ENCODE peak calls at places on chromosomes 5 and 9, in five cellular contexts. Y is hypothalamus, C is HEK293T, O is GDM1, D is NCI-H345. Z is an unnamed sample.

GRCh38 chr9:87573841-87574342 is 76.2 kb downstream of the DAPK1 start:
- DNase-seq in Y (no peak), O (no peak), D (no peak), C (no peak), Z (no peak)

GRCh38 chr5:121746763-121747162 is 104.9 kb upstream of the FTMT start:
- DNase-seq in Y (no peak), C (no peak), D (no peak), O (no peak), Z (no peak)

GRCh38 chr5:79573983-79574890 is 38.0 kb upstream of the TENT2 start:
- DNase-seq in Y (no peak), D (no peak), O (no peak), C (no peak), Z (no peak)

GRCh38 chr5:168885324-168886120 is 306.4 kb upstream of the PANK3 start:
- DNase-seq in Y (peak; percentile 10), D (no peak), C (no peak), O (no peak), Z (no peak)

GRCh38 chr5:153490124-153491085 is at the start of gene GRIA1:
- DNase-seq in C (no peak), O (no peak), D (no peak), Y (no peak), Z (no peak)

GRCh38 chr9:14400658-14400995 is 86.7 kb upstream of the NFIB start:
- DNase-seq in Y (peak; percentile 69), D (peak; percentile 72), O (no peak), C (peak; percentile 17), Z (peak; percentile 60)

GRCh38 chr9:124786881-124787573 is 10.1 kb downstream of the OLFML2A start:
- DNase-seq in Y (no peak), C (no peak), D (no peak), O (no peak), Z (no peak)

GRCh38 chr5:141475625-141476131 is at the start of gene PCDHGC3:
- DNase-seq in O (no peak), Y (peak; percentile 73), D (peak; percentile 80), C (peak; percentile 82), Z (no peak)

GRCh38 chr9:135029871-135030710 is 57.4 kb upstream of the OLFM1 start:
- DNase-seq in C (no peak), O (no peak), Y (no peak), D (no peak), Z (no peak)

GRCh38 chr5:153623906-153624765 is 133.7 kb downstream of the GRIA1 start:
- DNase-seq in C (no peak), Y (no peak), O (no peak), D (no peak), Z (no peak)

GRCh38 chr9:4506490-4506889 is 16.2 kb downstream of the SLC1A1 start:
- DNase-seq in O (no peak), C (no peak), Y (no peak), D (no peak), Z (no peak)